ENCODE peak calls at places on chromosomes 2 and 18, in six cellular contexts. One of them, this sample, is unnamed.

GRCh38 chr2:22894761-22895160 is 490.2 kb upstream of the KLHL29 start:
- DNase-seq in IMR-90: no peak
- DNase-seq in mesendoderm: no peak
- DNase-seq in mesenchymal stem cell: no peak
- DNase-seq in trophoblast cell: no peak
- DNase-seq in H1: no peak
- DNase-seq in this sample: peak; percentile 23

GRCh38 chr2:3604207-3604877 is 9.4 kb downstream of the COLEC11 start:
- DNase-seq in IMR-90: no peak
- DNase-seq in mesendoderm: no peak
- DNase-seq in mesenchymal stem cell: peak; percentile 70
- DNase-seq in trophoblast cell: no peak
- DNase-seq in H1: no peak
- DNase-seq in this sample: no peak

GRCh38 chr18:36519358-36519757 is 221.8 kb downstream of the FHOD3 start:
- DNase-seq in IMR-90: peak; percentile 52
- DNase-seq in mesendoderm: no peak
- DNase-seq in mesenchymal stem cell: peak; percentile 1
- DNase-seq in trophoblast cell: peak; percentile 2
- DNase-seq in H1: no peak
- DNase-seq in this sample: no peak

GRCh38 chr2:199302851-199303250 is 154.9 kb downstream of the SATB2 start:
- DNase-seq in IMR-90: peak; percentile 51
- DNase-seq in mesendoderm: peak; percentile 7
- DNase-seq in mesenchymal stem cell: peak; percentile 19
- DNase-seq in trophoblast cell: peak; percentile 65
- DNase-seq in H1: no peak
- DNase-seq in this sample: no peak

GRCh38 chr18:59180150-59180845 is 39.7 kb upstream of the GRP start:
- DNase-seq in IMR-90: peak; percentile 62
- DNase-seq in mesendoderm: no peak
- DNase-seq in mesenchymal stem cell: no peak
- DNase-seq in trophoblast cell: no peak
- DNase-seq in H1: no peak
- DNase-seq in this sample: no peak

GRCh38 chr2:3128786-3129185 is 248.8 kb downstream of the EIPR1 start:
- DNase-seq in IMR-90: no peak
- DNase-seq in mesendoderm: no peak
- DNase-seq in mesenchymal stem cell: no peak
- DNase-seq in trophoblast cell: no peak
- DNase-seq in H1: no peak
- DNase-seq in this sample: no peak

GRCh38 chr2:17416891-17417391 is 101.3 kb downstream of the RAD51AP2 start:
- DNase-seq in IMR-90: peak; percentile 81
- DNase-seq in mesendoderm: no peak
- DNase-seq in mesenchymal stem cell: peak; percentile 57
- DNase-seq in trophoblast cell: no peak
- DNase-seq in H1: no peak
- DNase-seq in this sample: no peak

GRCh38 chr2:66853585-66853984 is 418.7 kb downstream of the MEIS1 start:
- DNase-seq in IMR-90: peak; percentile 72
- DNase-seq in mesendoderm: no peak
- DNase-seq in mesenchymal stem cell: no peak
- DNase-seq in trophoblast cell: no peak
- DNase-seq in H1: no peak
- DNase-seq in this sample: no peak

GRCh38 chr2:112674229-112674628 is 28.5 kb downstream of the SLC20A1 start:
- DNase-seq in IMR-90: no peak
- DNase-seq in mesendoderm: no peak
- DNase-seq in mesenchymal stem cell: no peak
- DNase-seq in trophoblast cell: no peak
- DNase-seq in H1: no peak
- DNase-seq in this sample: no peak

GRCh38 chr2:182043021-182043420 is 57.4 kb downstream of the PPP1R1C start:
- DNase-seq in IMR-90: no peak
- DNase-seq in mesendoderm: no peak
- DNase-seq in mesenchymal stem cell: no peak
- DNase-seq in trophoblast cell: no peak
- DNase-seq in H1: no peak
- DNase-seq in this sample: no peak

GRCh38 chr2:10495311-10495987 is 47.3 kb upstream of the ODC1 start:
- DNase-seq in IMR-90: no peak
- DNase-seq in mesendoderm: no peak
- DNase-seq in mesenchymal stem cell: no peak
- DNase-seq in trophoblast cell: no peak
- DNase-seq in H1: no peak
- DNase-seq in this sample: no peak

GRCh38 chr18:75211721-75212625 is 1.4 kb downstream of the TSHZ1 start:
- DNase-seq in IMR-90: peak; percentile 19
- DNase-seq in mesendoderm: peak; percentile 65
- DNase-seq in mesenchymal stem cell: peak; percentile 39
- DNase-seq in trophoblast cell: peak; percentile 21
- DNase-seq in H1: no peak
- DNase-seq in this sample: peak; percentile 23

GRCh38 chr2:218858138-218858445 is 1.5 kb upstream of the WNT6 start:
- DNase-seq in IMR-90: no peak
- DNase-seq in mesendoderm: no peak
- DNase-seq in mesenchymal stem cell: no peak
- DNase-seq in trophoblast cell: no peak
- DNase-seq in H1: no peak
- DNase-seq in this sample: no peak

GRCh38 chr2:239729151-239729550 is 296.0 kb downstream of the NDUFA10 start:
- DNase-seq in IMR-90: no peak
- DNase-seq in mesendoderm: no peak
- DNase-seq in mesenchymal stem cell: no peak
- DNase-seq in trophoblast cell: no peak
- DNase-seq in H1: no peak
- DNase-seq in this sample: no peak

GRCh38 chr2:199395311-199395710 is 62.4 kb downstream of the SATB2 start:
- DNase-seq in IMR-90: peak; percentile 11
- DNase-seq in mesendoderm: no peak
- DNase-seq in mesenchymal stem cell: no peak
- DNase-seq in trophoblast cell: no peak
- DNase-seq in H1: no peak
- DNase-seq in this sample: no peak

GRCh38 chr18:69947361-69948106 is at the start of gene CD226:
- DNase-seq in IMR-90: no peak
- DNase-seq in mesendoderm: no peak
- DNase-seq in mesenchymal stem cell: no peak
- DNase-seq in trophoblast cell: no peak
- DNase-seq in H1: no peak
- DNase-seq in this sample: no peak
- H3K4me3 ChIP-seq in IMR-90: no peak within 1 kb of the TSS
- H3K4me3 ChIP-seq in mesendoderm: no peak within 1 kb of the TSS
- H3K4me3 ChIP-seq in mesenchymal stem cell: no peak within 1 kb of the TSS
- H3K4me3 ChIP-seq in trophoblast cell: no peak within 1 kb of the TSS
- H3K4me3 ChIP-seq in H1: no peak within 1 kb of the TSS
- H3K4me3 ChIP-seq in this sample: no peak within 1 kb of the TSS

DNA sequence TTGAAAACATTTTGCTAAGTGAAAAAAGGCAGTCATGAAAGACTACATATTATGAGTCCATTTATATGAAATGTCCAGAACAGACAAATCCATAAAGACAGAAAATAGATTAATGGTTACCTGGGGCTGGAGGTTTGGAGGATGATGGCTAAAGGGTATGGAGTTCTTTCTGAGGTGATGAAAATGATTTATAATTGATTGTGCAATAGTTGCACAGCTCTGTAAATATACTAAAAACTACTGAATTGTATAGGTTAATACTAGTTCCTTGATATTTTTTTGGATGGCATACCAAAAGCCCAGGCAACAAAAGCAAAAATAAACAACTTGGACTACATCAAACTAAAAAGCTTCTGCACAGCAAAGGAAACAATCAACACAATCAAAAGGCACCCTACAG is 21.5 kb downstream of the SOS1 start:
- DNase-seq in IMR-90: no peak
- DNase-seq in mesendoderm: no peak
- DNase-seq in mesenchymal stem cell: no peak
- DNase-seq in trophoblast cell: no peak
- DNase-seq in H1: no peak
- DNase-seq in this sample: no peak
- H3K4me2 ChIP-seq in IMR-90: no peak overlapping the region
- H3K4me2 ChIP-seq in mesendoderm: no peak overlapping the region
- H3K4me2 ChIP-seq in mesenchymal stem cell: no peak overlapping the region
- H3K4me2 ChIP-seq in trophoblast cell: no peak overlapping the region
- H3K4me2 ChIP-seq in H1: no peak overlapping the region
- H3K4me2 ChIP-seq in this sample: no peak overlapping the region

DNA sequence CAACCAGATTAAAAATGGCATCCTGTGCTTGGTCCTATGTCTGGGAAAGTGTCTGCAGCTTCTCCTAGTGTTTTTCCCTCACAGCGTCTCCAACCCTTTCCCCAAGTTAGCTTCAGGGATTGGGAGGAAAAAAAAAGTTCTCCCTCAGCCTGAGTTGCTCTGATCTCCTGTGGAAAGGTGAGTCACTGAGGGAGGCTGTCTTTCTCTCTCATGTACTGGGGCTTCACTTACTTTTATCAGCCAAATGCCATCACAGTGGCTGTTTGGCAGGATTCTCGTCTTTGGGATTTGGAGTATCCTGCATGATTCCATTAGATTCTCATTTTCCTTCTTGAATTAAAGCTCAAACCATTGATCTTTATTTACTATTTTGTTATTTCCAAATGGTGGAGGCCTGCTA is 18.1 kb downstream of the GTF2A1L start:
- DNase-seq in IMR-90: no peak
- DNase-seq in mesendoderm: no peak
- DNase-seq in mesenchymal stem cell: no peak
- DNase-seq in trophoblast cell: peak; percentile 52
- DNase-seq in H1: no peak
- DNase-seq in this sample: no peak
- H2BK5ac ChIP-seq in IMR-90: no peak overlapping the region
- H2BK5ac ChIP-seq in mesendoderm: no peak overlapping the region
- H2BK5ac ChIP-seq in mesenchymal stem cell: no peak overlapping the region
- H2BK5ac ChIP-seq in trophoblast cell: no peak overlapping the region
- H2BK5ac ChIP-seq in H1: no peak overlapping the region
- H2BK5ac ChIP-seq in this sample: no peak overlapping the region

DNA sequence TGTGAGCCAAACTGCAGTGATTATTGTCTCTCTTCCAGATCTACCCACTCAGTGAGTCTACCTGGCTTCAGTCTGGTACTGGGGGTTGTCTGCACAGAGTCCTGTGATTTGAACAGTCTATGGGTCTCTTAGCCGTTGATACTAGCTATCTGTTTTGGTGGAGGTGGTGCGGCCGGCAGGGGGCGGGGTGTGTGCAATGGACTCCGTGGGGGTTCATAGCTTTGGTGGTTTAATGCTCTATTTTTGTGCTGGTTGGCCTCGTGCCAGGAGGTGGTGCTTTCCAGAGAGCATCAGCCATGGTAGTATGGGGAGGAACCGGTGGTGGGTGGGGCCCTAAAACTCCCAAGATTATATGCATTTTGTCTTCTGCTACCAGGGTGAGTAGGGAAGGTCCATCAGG is 1120.1 kb upstream of the FAM98A start:
- DNase-seq in IMR-90: no peak
- DNase-seq in mesendoderm: no peak
- DNase-seq in mesenchymal stem cell: no peak
- DNase-seq in trophoblast cell: no peak
- DNase-seq in H1: no peak
- DNase-seq in this sample: no peak
- H3K4me3 ChIP-seq in IMR-90: no peak overlapping the region
- H3K4me3 ChIP-seq in mesendoderm: no peak overlapping the region
- H3K4me3 ChIP-seq in mesenchymal stem cell: no peak overlapping the region
- H3K4me3 ChIP-seq in trophoblast cell: no peak overlapping the region
- H3K4me3 ChIP-seq in H1: no peak overlapping the region
- H3K4me3 ChIP-seq in this sample: no peak overlapping the region

DNA sequence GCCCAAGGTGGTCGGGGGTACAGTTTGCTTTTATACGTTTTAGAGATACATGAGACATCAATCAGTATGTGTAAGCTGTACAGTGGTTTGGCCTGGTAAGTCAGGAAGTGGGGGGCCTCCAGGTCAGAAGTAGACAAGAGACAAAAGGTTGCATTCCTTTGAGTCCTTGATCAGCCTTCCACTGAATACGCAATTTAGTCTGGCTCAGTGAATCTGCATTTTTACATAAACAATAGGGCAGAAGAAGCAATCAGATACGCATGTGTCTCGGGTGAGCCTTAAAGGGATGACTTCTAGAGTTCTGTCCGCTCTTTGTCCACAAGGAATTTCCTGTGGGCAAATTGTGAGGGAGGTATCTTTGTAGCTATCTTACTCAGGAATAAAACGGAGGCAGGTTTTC is 87.2 kb downstream of the SOWAHC start:
- DNase-seq in IMR-90: no peak
- DNase-seq in mesendoderm: peak; percentile 78
- DNase-seq in mesenchymal stem cell: peak; percentile 14
- DNase-seq in trophoblast cell: no peak
- DNase-seq in H1: no peak
- DNase-seq in this sample: no peak
- H3K4me2 ChIP-seq in IMR-90: no peak overlapping the region
- H3K4me2 ChIP-seq in mesendoderm: no peak overlapping the region
- H3K4me2 ChIP-seq in mesenchymal stem cell: no peak overlapping the region
- H3K4me2 ChIP-seq in trophoblast cell: no peak overlapping the region
- H3K4me2 ChIP-seq in H1: no peak overlapping the region
- H3K4me2 ChIP-seq in this sample: no peak overlapping the region

This sample was measured in neuronal stem cell.